ENCODE peak calls at places on chromosome 12, in eight cellular contexts. One of them, this sample, is unnamed.

GRCh38 chr12:81386101-81386500 is 308.2 kb downstream of the ACSS3 start:
- DNase-seq in heart left ventricle: no peak
- DNase-seq in stimulated activated CD4-positive, alpha-beta T cell treated with anti-CD3 and anti-CD28 coated beads, Interleukin-1b, Interleukin-23, amount 100 ng/mL, for 1 hour: no peak
- DNase-seq in NCI-H1105: no peak
- DNase-seq in psoas muscle: no peak
- DNase-seq in M059J: no peak
- DNase-seq in RCC 7860: no peak
- DNase-seq in stimulated activated CD8-positive, alpha-beta memory T cell treated with anti-CD3 and anti-CD28 coated beads, Interleukin-2, amount 100 ng/mL, for 48 hours: no peak
- DNase-seq in this sample: no peak

GRCh38 chr12:31906581-31907286 is 52.5 kb upstream of the RESF1 start:
- DNase-seq in NCI-H1105: no peak
- DNase-seq in stimulated activated CD4-positive, alpha-beta T cell treated with anti-CD3 and anti-CD28 coated beads, Interleukin-1b, Interleukin-23, amount 100 ng/mL, for 1 hour: no peak
- DNase-seq in RCC 7860: no peak
- DNase-seq in stimulated activated CD8-positive, alpha-beta memory T cell treated with anti-CD3 and anti-CD28 coated beads, Interleukin-2, amount 100 ng/mL, for 48 hours: no peak
- DNase-seq in M059J: no peak
- DNase-seq in psoas muscle: no peak
- DNase-seq in heart left ventricle: no peak
- DNase-seq in this sample: no peak

GRCh38 chr12:65962921-65963883 is 138.9 kb downstream of the HMGA2 start:
- DNase-seq in NCI-H1105: no peak
- DNase-seq in stimulated activated CD8-positive, alpha-beta memory T cell treated with anti-CD3 and anti-CD28 coated beads, Interleukin-2, amount 100 ng/mL, for 48 hours: peak
- DNase-seq in RCC 7860: no peak
- DNase-seq in M059J: no peak
- DNase-seq in psoas muscle: no peak
- DNase-seq in stimulated activated CD4-positive, alpha-beta T cell treated with anti-CD3 and anti-CD28 coated beads, Interleukin-1b, Interleukin-23, amount 100 ng/mL, for 1 hour: no peak
- DNase-seq in heart left ventricle: no peak
- DNase-seq in this sample: no peak

GRCh38 chr12:89980236-89980635 is 271.6 kb upstream of the ATP2B1 start:
- DNase-seq in heart left ventricle: peak
- DNase-seq in psoas muscle: no peak
- DNase-seq in stimulated activated CD4-positive, alpha-beta T cell treated with anti-CD3 and anti-CD28 coated beads, Interleukin-1b, Interleukin-23, amount 100 ng/mL, for 1 hour: no peak
- DNase-seq in RCC 7860: no peak
- DNase-seq in NCI-H1105: no peak
- DNase-seq in M059J: peak
- DNase-seq in stimulated activated CD8-positive, alpha-beta memory T cell treated with anti-CD3 and anti-CD28 coated beads, Interleukin-2, amount 100 ng/mL, for 48 hours: no peak
- DNase-seq in this sample: peak

GRCh38 chr12:98471085-98471484 is 44.3 kb upstream of the TMPO start:
- DNase-seq in psoas muscle: no peak
- DNase-seq in stimulated activated CD4-positive, alpha-beta T cell treated with anti-CD3 and anti-CD28 coated beads, Interleukin-1b, Interleukin-23, amount 100 ng/mL, for 1 hour: no peak
- DNase-seq in NCI-H1105: no peak
- DNase-seq in heart left ventricle: no peak
- DNase-seq in stimulated activated CD8-positive, alpha-beta memory T cell treated with anti-CD3 and anti-CD28 coated beads, Interleukin-2, amount 100 ng/mL, for 48 hours: no peak
- DNase-seq in RCC 7860: no peak
- DNase-seq in M059J: no peak
- DNase-seq in this sample: no peak

GRCh38 chr12:108517288-108518100 is 2.4 kb downstream of the FICD start:
- DNase-seq in M059J: no peak
- DNase-seq in RCC 7860: no peak
- DNase-seq in stimulated activated CD8-positive, alpha-beta memory T cell treated with anti-CD3 and anti-CD28 coated beads, Interleukin-2, amount 100 ng/mL, for 48 hours: no peak
- DNase-seq in heart left ventricle: no peak
- DNase-seq in NCI-H1105: no peak
- DNase-seq in stimulated activated CD4-positive, alpha-beta T cell treated with anti-CD3 and anti-CD28 coated beads, Interleukin-1b, Interleukin-23, amount 100 ng/mL, for 1 hour: no peak
- DNase-seq in psoas muscle: no peak
- DNase-seq in this sample: no peak

GRCh38 chr12:84348582-84348981 is 564.0 kb downstream of the SLC6A15 start:
- DNase-seq in NCI-H1105: no peak
- DNase-seq in heart left ventricle: no peak
- DNase-seq in RCC 7860: no peak
- DNase-seq in M059J: no peak
- DNase-seq in stimulated activated CD4-positive, alpha-beta T cell treated with anti-CD3 and anti-CD28 coated beads, Interleukin-1b, Interleukin-23, amount 100 ng/mL, for 1 hour: no peak
- DNase-seq in stimulated activated CD8-positive, alpha-beta memory T cell treated with anti-CD3 and anti-CD28 coated beads, Interleukin-2, amount 100 ng/mL, for 48 hours: no peak
- DNase-seq in psoas muscle: no peak
- DNase-seq in this sample: no peak

GRCh38 chr12:68613209-68613904 is 2.7 kb downstream of the RAP1B start:
- DNase-seq in M059J: no peak
- DNase-seq in RCC 7860: no peak
- DNase-seq in heart left ventricle: no peak
- DNase-seq in NCI-H1105: no peak
- DNase-seq in stimulated activated CD8-positive, alpha-beta memory T cell treated with anti-CD3 and anti-CD28 coated beads, Interleukin-2, amount 100 ng/mL, for 48 hours: peak
- DNase-seq in psoas muscle: no peak
- DNase-seq in stimulated activated CD4-positive, alpha-beta T cell treated with anti-CD3 and anti-CD28 coated beads, Interleukin-1b, Interleukin-23, amount 100 ng/mL, for 1 hour: no peak
- DNase-seq in this sample: no peak

GRCh38 chr12:55708695-55709233 is 1.1 kb upstream of the ITGA7 start:
- DNase-seq in psoas muscle: peak
- DNase-seq in M059J: no peak
- DNase-seq in heart left ventricle: peak
- DNase-seq in NCI-H1105: no peak
- DNase-seq in RCC 7860: no peak
- DNase-seq in stimulated activated CD8-positive, alpha-beta memory T cell treated with anti-CD3 and anti-CD28 coated beads, Interleukin-2, amount 100 ng/mL, for 48 hours: no peak
- DNase-seq in stimulated activated CD4-positive, alpha-beta T cell treated with anti-CD3 and anti-CD28 coated beads, Interleukin-1b, Interleukin-23, amount 100 ng/mL, for 1 hour: no peak
- DNase-seq in this sample: no peak